ENCODE peak calls at places on chromosome 12, in four cellular contexts. W is CD4-positive, alpha-beta T cell; Z is sciatic nerve; F is stimulated activated CD4-positive, alpha-beta T cell treated with anti-CD3 and anti-CD28 coated beads, Interleukin-1b, Interleukin-23, amount 100 ng/mL, for 1 hour. E is an unnamed sample.

GRCh38 chr12:108711486-108712163 is 19.7 kb downstream of the CORO1C start:
- DNase-seq in F (no peak), Z (no peak), W (no peak), E (no peak)

GRCh38 chr12:29159690-29160089 is 10.6 kb downstream of the FAR2 start:
- DNase-seq in Z (no peak), W (no peak), F (no peak), E (no peak)

GRCh38 chr12:62519043-62519442 is 52.4 kb downstream of the MON2 start:
- DNase-seq in F (no peak), Z (no peak), W (no peak), E (no peak)

GRCh38 chr12:100464529-100464928 is 9.1 kb upstream of the NR1H4 start:
- DNase-seq in F (no peak), W (no peak), Z (no peak), E (no peak)

GRCh38 chr12:81992461-81992860 is 233.3 kb upstream of the PPFIA2 start:
- DNase-seq in F (no peak), Z (no peak), W (peak; percentile 1), E (peak; percentile 21)

GRCh38 chr12:20436367-20436766 is 68.0 kb downstream of the PDE3A start:
- DNase-seq in F (no peak), Z (no peak), W (no peak), E (no peak)

GRCh38 chr12:8692573-8692972 is 5.2 kb upstream of the RIMKLB start:
- DNase-seq in W (no peak), Z (peak; percentile 81), F (no peak), E (no peak)

GRCh38 chr12:33529810-33530209 is 90.2 kb upstream of the SYT10 start:
- DNase-seq in F (no peak), W (no peak), Z (no peak), E (no peak)

GRCh38 chr12:50087159-50087558 is 2.0 kb downstream of the SMARCD1 start:
- DNase-seq in W (no peak), F (no peak), Z (no peak), E (no peak)

GRCh38 chr12:58007875-58008274 is 66.5 kb downstream of the ATP23 start:
- DNase-seq in W (no peak), F (no peak), Z (no peak), E (no peak)

GRCh38 chr12:32896438-32897275 is at the start of gene PKP2:
- DNase-seq in Z (peak; percentile 72), W (peak; percentile 16), F (no peak), E (peak; percentile 62)

GRCh38 chr12:105561981-105562726 is 231.7 kb downstream of the C12orf75 start:
- DNase-seq in W (no peak), Z (no peak), F (no peak), E (peak; percentile 76)

GRCh38 chr12:12476836-12477531 is 85.7 kb downstream of the DUSP16 start:
- DNase-seq in F (no peak), W (no peak), Z (no peak), E (no peak)

GRCh38 chr12:123519151-123520001 is 14.1 kb downstream of the RILPL1 start:
- DNase-seq in F (no peak), W (no peak), Z (no peak), E (no peak)

GRCh38 chr12:77049767-77050353 is 15.5 kb downstream of the E2F7 start:
- DNase-seq in W (no peak), Z (no peak), F (no peak), E (peak; percentile 63)

GRCh38 chr12:11705010-11705409 is 55.5 kb downstream of the ETV6 start:
- DNase-seq in W (no peak), F (no peak), Z (no peak), E (no peak)

GRCh38 chr12:124073636-124074035 is 100.6 kb downstream of the ZNF664 start:
- DNase-seq in Z (no peak), W (no peak), F (no peak), E (no peak)

GRCh38 chr12:3809357-3810015 is 56.6 kb upstream of the CRACR2A start:
- DNase-seq in W (no peak), F (no peak), Z (no peak), E (no peak)

GRCh38 chr12:122399592-122400373 is 22.7 kb downstream of the CLIP1 start:
- DNase-seq in W (peak; percentile 48), F (no peak), Z (peak; percentile 73), E (peak; percentile 83)

GRCh38 chr12:117538032-117538690 is 176.7 kb upstream of the NOS1 start:
- DNase-seq in W (no peak), Z (no peak), F (no peak), E (no peak)

GRCh38 chr12:104138747-104139186 is 757 bp upstream of the NFYB start:
- DNase-seq in Z (no peak), F (no peak), W (no peak), E (no peak)

GRCh38 chr12:99752740-99753139 is 105.2 kb downstream of the GARIN6 start:
- DNase-seq in F (no peak), Z (no peak), W (no peak), E (no peak)

GRCh38 chr12:86712425-86712843 is 456.2 kb upstream of the MGAT4C start:
- DNase-seq in W (no peak), F (no peak), Z (no peak), E (peak; percentile 95)